ENCODE peak calls at places on chromosomes 7 and 10, in nine cellular contexts. X, I, S, J, K, L, T, O and M are unnamed samples.
A peak's percentile ranks its signal among the peaks of the same experiment; 100 is the strongest.

GRCh38 chr7:5572439-5572838 is 148.8 kb upstream of the TNRC18 start:
- DNase-seq in K (no peak), O (no peak), T (no peak), S (no peak), J (no peak), L (no peak), I (no peak), X (no peak), M (no peak)

GRCh38 chr7:158018971-158019645 is 568.5 kb downstream of the PTPRN2 start:
- DNase-seq in T (no peak), K (no peak), S (no peak), I (no peak), L (no peak), O (no peak), X (no peak), J (no peak), M (no peak)

GRCh38 chr10:6729071-6729773 is 149.1 kb upstream of the PRKCQ start:
- DNase-seq in T (no peak), O (no peak), J (peak; percentile 48), I (no peak), S (no peak), L (no peak), X (no peak), K (no peak), M (no peak)

GRCh38 chr7:105097619-105098018 is 83.6 kb downstream of the KMT2E start:
- DNase-seq in J (peak; percentile 78), X (peak; percentile 54), L (no peak), I (no peak), S (peak; percentile 72), T (peak; percentile 19), O (peak; percentile 68), K (no peak), M (peak; percentile 94)

GRCh38 chr7:97138830-97139229 is 21.3 kb downstream of the SDHAF3 start:
- DNase-seq in X (no peak), L (no peak), O (no peak), J (no peak), T (no peak), K (no peak), S (no peak), I (no peak), M (no peak)

GRCh38 chr7:22565315-22565811 is 65.4 kb upstream of the STEAP1B start:
- DNase-seq in T (no peak), O (no peak), S (no peak), J (peak; percentile 75), X (no peak), K (no peak), L (peak; percentile 12), I (no peak), M (peak; percentile 78)

GRCh38 chr7:32206987-32207386 is 136.8 kb upstream of the PDE1C start:
- DNase-seq in K (no peak), I (no peak), T (no peak), J (peak; percentile 11), O (no peak), X (peak; percentile 22), S (no peak), L (no peak), M (peak; percentile 2)

GRCh38 chr10:124244256-124244877 is 151.0 kb upstream of the CHST15 start:
- DNase-seq in X (no peak), I (no peak), L (no peak), T (no peak), S (no peak), K (no peak), J (no peak), O (no peak), M (no peak)

GRCh38 chr7:115707236-115707635 is 323.3 kb downstream of the TFEC start:
- DNase-seq in O (no peak), I (no peak), T (peak; percentile 36), K (no peak), L (no peak), S (no peak), J (peak; percentile 20), X (peak; percentile 30), M (peak; percentile 3)

GRCh38 chr10:75995720-75996119 is 564.3 kb downstream of the LRMDA start:
- DNase-seq in T (no peak), J (no peak), I (no peak), S (no peak), L (no peak), K (no peak), X (no peak), O (no peak), M (no peak)

GRCh38 chr7:157355784-157356511 is 19.1 kb downstream of the DNAJB6 start:
- DNase-seq in L (no peak), S (no peak), J (peak; percentile 24), X (no peak), I (no peak), T (peak; percentile 50), K (no peak), O (no peak), M (peak; percentile 17)

GRCh38 chr10:80202934-80203834 is 2.2 kb downstream of the ANXA11 start:
- DNase-seq in K (peak; percentile 67), T (peak; percentile 67), S (peak; percentile 54), I (no peak), J (peak; percentile 93), O (peak; percentile 86), X (peak; percentile 36), L (peak; percentile 68), M (peak; percentile 93)

GRCh38 chr10:76415559-76415958 is 984.1 kb downstream of the LRMDA start:
- DNase-seq in K (no peak), I (no peak), L (no peak), S (no peak), T (peak; percentile 56), X (no peak), J (no peak), O (no peak), M (no peak)

GRCh38 chr10:74963549-74963948 is 137.1 kb downstream of the KAT6B start:
- DNase-seq in O (no peak), K (no peak), X (no peak), S (no peak), L (no peak), I (no peak), T (no peak), J (peak; percentile 19), M (peak; percentile 28)

GRCh38 chr10:47409866-47410256 is 25.8 kb upstream of the ZNF488 start:
- DNase-seq in J (no peak), T (no peak), X (no peak), O (no peak), S (no peak), K (no peak), I (no peak), L (no peak), M (no peak)

GRCh38 chr10:79045566-79046175 is 23.1 kb upstream of the ZMIZ1 start:
- DNase-seq in S (no peak), I (no peak), K (no peak), L (no peak), O (no peak), T (no peak), X (no peak), J (no peak), M (no peak)

GRCh38 chr10:18333616-18334015 is 193.4 kb downstream of the CACNB2 start:
- DNase-seq in I (no peak), X (no peak), L (no peak), S (no peak), O (no peak), K (no peak), T (no peak), J (no peak), M (no peak)

GRCh38 chr10:36129051-36129450 is 487.0 kb upstream of the FZD8 start:
- DNase-seq in I (no peak), J (no peak), K (no peak), X (no peak), S (no peak), T (no peak), O (no peak), L (no peak), M (no peak)

GRCh38 chr7:114916261-114916892 is 5.5 kb upstream of the MDFIC start:
- DNase-seq in X (no peak), T (no peak), S (no peak), K (no peak), J (no peak), O (no peak), I (no peak), L (peak; percentile 29), M (no peak)